ENCODE peak calls at places on chromosomes 12 and 14, in six cellular contexts. One of them, this sample, is unnamed.

GRCh38 chr14:53571990-53572389 is 384.6 kb downstream of the BMP4 start:
- DNase-seq in ovary: no peak
- DNase-seq in thoracic aorta: no peak
- DNase-seq in astrocyte of the cerebellum: no peak
- DNase-seq in CD4-positive, alpha-beta T cell: no peak
- DNase-seq in HCT116: no peak
- DNase-seq in this sample: no peak

GRCh38 chr12:54683388-54683787 is 35.2 kb upstream of the DCD start:
- DNase-seq in ovary: no peak
- DNase-seq in thoracic aorta: no peak
- DNase-seq in astrocyte of the cerebellum: no peak
- DNase-seq in CD4-positive, alpha-beta T cell: no peak
- DNase-seq in HCT116: no peak
- DNase-seq in this sample: no peak

GRCh38 chr12:94753071-94753779 is 102.9 kb upstream of the TMCC3 start:
- DNase-seq in ovary: peak; percentile 30
- DNase-seq in thoracic aorta: no peak
- DNase-seq in astrocyte of the cerebellum: no peak
- DNase-seq in CD4-positive, alpha-beta T cell: no peak
- DNase-seq in HCT116: no peak
- DNase-seq in this sample: no peak

GRCh38 chr14:103195828-103196615 is 72.8 kb downstream of the TNFAIP2 start:
- DNase-seq in ovary: no peak
- DNase-seq in thoracic aorta: no peak
- DNase-seq in astrocyte of the cerebellum: no peak
- DNase-seq in CD4-positive, alpha-beta T cell: no peak
- DNase-seq in HCT116: no peak
- DNase-seq in this sample: no peak

GRCh38 chr12:6792522-6793201 is 3.3 kb downstream of the CD4 start:
- DNase-seq in ovary: no peak
- DNase-seq in thoracic aorta: no peak
- DNase-seq in astrocyte of the cerebellum: no peak
- DNase-seq in CD4-positive, alpha-beta T cell: peak; percentile 58
- DNase-seq in HCT116: no peak
- DNase-seq in this sample: no peak

GRCh38 chr12:102171951-102172350 is 25.7 kb downstream of the PMCH start:
- DNase-seq in ovary: no peak
- DNase-seq in thoracic aorta: no peak
- DNase-seq in astrocyte of the cerebellum: no peak
- DNase-seq in CD4-positive, alpha-beta T cell: no peak
- DNase-seq in HCT116: no peak
- DNase-seq in this sample: no peak

GRCh38 chr14:89720741-89721315 is 233.7 kb downstream of the EFCAB11 start:
- DNase-seq in ovary: no peak
- DNase-seq in thoracic aorta: no peak
- DNase-seq in astrocyte of the cerebellum: no peak
- DNase-seq in CD4-positive, alpha-beta T cell: peak; percentile 80
- DNase-seq in HCT116: no peak
- DNase-seq in this sample: no peak

GRCh38 chr12:64610660-64611429 is 550 bp downstream of the RASSF3 start:
- DNase-seq in ovary: peak; percentile 58
- DNase-seq in thoracic aorta: no peak
- DNase-seq in astrocyte of the cerebellum: no peak
- DNase-seq in CD4-positive, alpha-beta T cell: peak; percentile 59
- DNase-seq in HCT116: no peak
- DNase-seq in this sample: peak; percentile 28

GRCh38 chr12:77045183-77045582 is 20.2 kb downstream of the E2F7 start:
- DNase-seq in ovary: no peak
- DNase-seq in thoracic aorta: no peak
- DNase-seq in astrocyte of the cerebellum: no peak
- DNase-seq in CD4-positive, alpha-beta T cell: no peak
- DNase-seq in HCT116: no peak
- DNase-seq in this sample: no peak

GRCh38 chr12:2384533-2385328 is 331.9 kb downstream of the CACNA1C start:
- DNase-seq in ovary: no peak
- DNase-seq in thoracic aorta: no peak
- DNase-seq in astrocyte of the cerebellum: peak; percentile 16
- DNase-seq in CD4-positive, alpha-beta T cell: no peak
- DNase-seq in HCT116: no peak
- DNase-seq in this sample: no peak

GRCh38 chr14:99137913-99138571 is 134.0 kb downstream of the BCL11B start:
- DNase-seq in ovary: no peak
- DNase-seq in thoracic aorta: no peak
- DNase-seq in astrocyte of the cerebellum: no peak
- DNase-seq in CD4-positive, alpha-beta T cell: no peak
- DNase-seq in HCT116: peak; percentile 69
- DNase-seq in this sample: peak; percentile 11

GRCh38 chr12:58393152-58393551 is 451.8 kb downstream of the ATP23 start:
- DNase-seq in ovary: no peak
- DNase-seq in thoracic aorta: no peak
- DNase-seq in astrocyte of the cerebellum: no peak
- DNase-seq in CD4-positive, alpha-beta T cell: no peak
- DNase-seq in HCT116: no peak
- DNase-seq in this sample: no peak

GRCh38 chr12:47736877-47737676 is 11.8 kb upstream of the ENDOU start:
- DNase-seq in ovary: peak; percentile 95
- DNase-seq in thoracic aorta: peak; percentile 82
- DNase-seq in astrocyte of the cerebellum: no peak
- DNase-seq in CD4-positive, alpha-beta T cell: no peak
- DNase-seq in HCT116: no peak
- DNase-seq in this sample: peak; percentile 95

GRCh38 chr14:33736979-33737378 is 213.9 kb downstream of the EGLN3 start:
- DNase-seq in ovary: no peak
- DNase-seq in thoracic aorta: no peak
- DNase-seq in astrocyte of the cerebellum: no peak
- DNase-seq in CD4-positive, alpha-beta T cell: no peak
- DNase-seq in HCT116: no peak
- DNase-seq in this sample: no peak

GRCh38 chr12:74015118-74015517 is 522.5 kb upstream of the ATXN7L3B start:
- DNase-seq in ovary: no peak
- DNase-seq in thoracic aorta: no peak
- DNase-seq in astrocyte of the cerebellum: no peak
- DNase-seq in CD4-positive, alpha-beta T cell: no peak
- DNase-seq in HCT116: no peak
- DNase-seq in this sample: no peak

GRCh38 chr14:30621954-30622830 is at the start of gene SCFD1:
- DNase-seq in ovary: peak; percentile 91
- DNase-seq in thoracic aorta: peak; percentile 64
- DNase-seq in astrocyte of the cerebellum: peak; percentile 67
- DNase-seq in CD4-positive, alpha-beta T cell: peak; percentile 89
- DNase-seq in HCT116: peak; percentile 65
- DNase-seq in this sample: peak; percentile 96

GRCh38 chr14:91339606-91340369 is 77.8 kb downstream of the CCDC88C start:
- DNase-seq in ovary: no peak
- DNase-seq in thoracic aorta: no peak
- DNase-seq in astrocyte of the cerebellum: no peak
- DNase-seq in CD4-positive, alpha-beta T cell: no peak
- DNase-seq in HCT116: no peak
- DNase-seq in this sample: no peak

GRCh38 chr14:91343051-91343450 is 74.6 kb downstream of the CCDC88C start:
- DNase-seq in ovary: no peak
- DNase-seq in thoracic aorta: no peak
- DNase-seq in astrocyte of the cerebellum: no peak
- DNase-seq in CD4-positive, alpha-beta T cell: no peak
- DNase-seq in HCT116: no peak
- DNase-seq in this sample: no peak

GRCh38 chr14:91339076-91339475 is 78.5 kb downstream of the CCDC88C start:
- DNase-seq in ovary: no peak
- DNase-seq in thoracic aorta: no peak
- DNase-seq in astrocyte of the cerebellum: no peak
- DNase-seq in CD4-positive, alpha-beta T cell: no peak
- DNase-seq in HCT116: no peak
- DNase-seq in this sample: no peak

GRCh38 chr14:91342243-91342760 is 75.3 kb downstream of the CCDC88C start:
- DNase-seq in ovary: no peak
- DNase-seq in thoracic aorta: no peak
- DNase-seq in astrocyte of the cerebellum: no peak
- DNase-seq in CD4-positive, alpha-beta T cell: no peak
- DNase-seq in HCT116: no peak
- DNase-seq in this sample: no peak

DNA sequence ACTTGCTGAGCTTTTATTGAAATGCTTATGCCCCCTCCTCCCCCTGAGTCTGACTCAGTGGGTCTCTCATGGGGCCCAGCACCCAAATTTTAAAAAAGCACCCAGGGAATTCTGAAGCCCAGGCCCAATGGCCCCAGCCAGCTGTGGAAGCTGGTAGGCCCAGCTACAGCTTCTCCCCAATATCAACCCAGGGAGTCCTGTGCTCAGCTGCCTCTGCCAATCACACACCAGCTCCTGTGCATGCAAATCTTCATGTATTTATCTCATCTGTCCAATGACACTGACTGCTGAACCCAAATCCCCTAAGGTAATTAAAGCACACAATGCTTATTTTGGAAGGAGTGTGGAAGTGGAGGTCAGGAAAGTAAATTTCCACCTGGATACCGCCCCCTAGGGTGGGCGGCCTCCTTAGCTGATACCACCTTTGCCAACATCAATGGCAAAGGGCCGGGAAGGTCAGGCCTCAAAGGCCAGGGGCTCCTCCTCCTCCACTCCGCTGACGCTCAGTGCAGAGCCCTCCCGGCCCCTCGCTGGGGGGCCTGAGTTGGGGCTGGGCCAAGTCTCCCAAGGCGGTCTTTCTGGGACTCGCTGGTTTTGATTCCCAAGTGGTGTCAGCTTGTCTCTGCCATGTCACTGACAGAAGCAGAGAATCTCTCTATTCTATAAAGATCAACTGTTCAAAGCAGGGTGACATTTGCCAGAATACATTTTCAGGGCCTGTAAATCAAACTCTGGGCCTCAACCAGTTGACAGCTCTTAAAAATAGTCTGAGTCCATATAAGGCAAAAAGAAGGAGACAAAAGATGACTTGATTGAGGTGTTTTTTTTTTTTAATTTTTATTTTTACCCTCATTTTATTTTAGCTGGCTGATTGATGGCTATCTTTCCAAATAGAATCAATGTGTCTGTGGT is 76.0 kb downstream of the CCDC88C start:
- DNase-seq in ovary: no peak
- DNase-seq in thoracic aorta: no peak
- DNase-seq in astrocyte of the cerebellum: no peak
- DNase-seq in CD4-positive, alpha-beta T cell: no peak
- DNase-seq in HCT116: no peak
- DNase-seq in this sample: no peak
- TF ChIP-seq CTCF in ovary: no peak
- TF ChIP-seq CTCF in thoracic aorta: no peak
- TF ChIP-seq CTCF in astrocyte of the cerebellum: no peak
- TF ChIP-seq CTCF in CD4-positive, alpha-beta T cell: no peak
- TF ChIP-seq CTCF in HCT116: no peak
- TF ChIP-seq CTCF in this sample: no peak

DNA sequence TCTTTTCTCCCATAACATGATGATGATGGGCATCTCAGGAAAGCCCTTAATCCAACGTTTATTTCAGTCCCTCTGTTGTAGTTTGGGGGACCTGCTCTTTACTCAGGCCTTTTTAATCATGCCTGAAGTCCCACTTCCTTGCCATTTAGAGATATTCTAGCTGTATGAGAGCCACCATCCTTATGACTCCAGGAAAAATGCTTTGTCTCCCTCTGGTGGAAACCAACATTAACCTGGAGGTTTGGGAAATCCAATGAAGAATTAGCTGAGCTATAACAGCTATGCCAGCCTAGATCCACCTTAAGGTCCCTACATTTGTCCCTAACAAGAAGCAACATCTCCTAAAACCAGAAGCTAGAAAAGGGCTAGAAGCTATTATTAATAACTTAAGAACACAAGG is 1399.1 kb downstream of the LRFN5 start:
- DNase-seq in ovary: no peak
- DNase-seq in thoracic aorta: no peak
- DNase-seq in astrocyte of the cerebellum: no peak
- DNase-seq in CD4-positive, alpha-beta T cell: no peak
- DNase-seq in HCT116: no peak
- DNase-seq in this sample: peak; percentile 15
- TF ChIP-seq CTCF in ovary: no peak
- TF ChIP-seq CTCF in thoracic aorta: no peak
- TF ChIP-seq CTCF in astrocyte of the cerebellum: peak; percentile 15
- TF ChIP-seq CTCF in CD4-positive, alpha-beta T cell: no peak
- TF ChIP-seq CTCF in HCT116: no peak
- TF ChIP-seq CTCF in this sample: peak; percentile 28

GRCh38 chr14:105145381-105146180 is 23.0 kb downstream of the JAG2 start:
- DNase-seq in ovary: no peak
- DNase-seq in thoracic aorta: no peak
- DNase-seq in astrocyte of the cerebellum: no peak
- DNase-seq in CD4-positive, alpha-beta T cell: peak; percentile 2
- DNase-seq in HCT116: no peak
- DNase-seq in this sample: no peak
- TF ChIP-seq CTCF in ovary: no peak
- TF ChIP-seq CTCF in thoracic aorta: no peak
- TF ChIP-seq CTCF in astrocyte of the cerebellum: no peak
- TF ChIP-seq CTCF in CD4-positive, alpha-beta T cell: no peak
- TF ChIP-seq CTCF in HCT116: no peak
- TF ChIP-seq CTCF in this sample: no peak

DNA sequence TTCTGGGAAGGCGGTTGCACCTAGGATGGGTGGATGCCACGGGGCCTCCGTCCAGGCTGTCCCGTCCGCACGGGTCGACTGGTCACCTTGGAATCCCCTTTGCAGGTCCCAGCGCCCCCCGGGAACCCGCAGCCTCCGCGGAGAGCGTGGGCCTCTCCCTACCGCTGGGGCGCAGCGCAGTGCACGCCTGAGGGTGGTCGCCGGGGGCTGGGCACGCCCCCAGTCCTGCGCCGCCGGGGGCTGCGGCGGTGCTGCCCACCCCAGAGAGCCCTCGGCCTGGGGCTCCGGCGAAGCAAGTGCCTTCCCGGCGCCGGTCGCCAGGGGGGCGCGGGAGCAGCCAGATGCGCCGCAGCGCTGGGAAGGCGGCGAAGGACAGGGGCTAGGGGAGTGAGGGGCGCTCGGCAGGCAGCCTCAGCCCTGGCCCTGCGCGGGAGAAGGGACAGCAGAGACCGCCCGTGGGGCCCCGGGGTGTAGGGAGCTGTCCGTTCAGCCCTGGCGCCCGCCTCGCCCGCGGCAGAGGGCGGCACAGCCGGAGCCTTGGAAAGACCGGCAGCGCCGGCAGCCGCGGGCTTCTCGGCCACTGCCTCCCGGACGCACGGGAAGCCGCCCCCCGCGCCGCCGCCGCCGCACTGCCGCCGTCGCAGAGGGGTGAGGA is 527 bp downstream of the ZDHHC22 start:
- DNase-seq in ovary: no peak
- DNase-seq in thoracic aorta: no peak
- DNase-seq in astrocyte of the cerebellum: no peak
- DNase-seq in CD4-positive, alpha-beta T cell: no peak
- DNase-seq in HCT116: no peak
- DNase-seq in this sample: no peak
- TF ChIP-seq CTCF in ovary: peak; percentile 26
- TF ChIP-seq CTCF in thoracic aorta: peak; percentile 44
- TF ChIP-seq CTCF in astrocyte of the cerebellum: peak; percentile 38
- TF ChIP-seq CTCF in CD4-positive, alpha-beta T cell: no peak
- TF ChIP-seq CTCF in HCT116: no peak
- TF ChIP-seq CTCF in this sample: peak; percentile 28

GRCh38 chr12:119804011-119804641 is 73.0 kb downstream of the CIT start:
- DNase-seq in ovary: no peak
- DNase-seq in thoracic aorta: no peak
- DNase-seq in astrocyte of the cerebellum: peak; percentile 34
- DNase-seq in CD4-positive, alpha-beta T cell: no peak
- DNase-seq in HCT116: peak; percentile 33
- DNase-seq in this sample: peak; percentile 61
- TF ChIP-seq CTCF in ovary: no peak
- TF ChIP-seq CTCF in thoracic aorta: no peak
- TF ChIP-seq CTCF in astrocyte of the cerebellum: peak; percentile 48
- TF ChIP-seq CTCF in CD4-positive, alpha-beta T cell: no peak
- TF ChIP-seq CTCF in HCT116: peak; percentile 45
- TF ChIP-seq CTCF in this sample: no peak